ENCODE peak calls at places on chromosomes 5 and 9, in five cellular contexts. F is neural progenitor cell, J is DND-41, M is mammary epithelial cell, A is fibroblast of lung. O is an unnamed sample.
A peak's percentile ranks its signal among the peaks of the same experiment; 100 is the strongest.

GRCh38 chr5:118919016-118919415 is 69.3 kb downstream of the DTWD2 start:
- DNase-seq in F (no peak), J (no peak), M (no peak), A (peak; percentile 69), O (no peak)

GRCh38 chr9:100206899-100207298 is 107.9 kb downstream of the INVS start:
- DNase-seq in F (no peak), J (no peak), M (no peak), A (no peak), O (peak; percentile 67)

GRCh38 chr5:146962801-146963355 is 84.3 kb upstream of the PPP2R2B start:
- DNase-seq in F (no peak), J (no peak), M (peak; percentile 56), A (peak; percentile 71), O (peak; percentile 60)

GRCh38 chr5:98173334-98173733 is 600.1 kb upstream of the RGMB start:
- DNase-seq in F (no peak), J (no peak), M (peak; percentile 73), A (peak; percentile 48), O (peak; percentile 69)

GRCh38 chr5:158117467-158118165 is 258.7 kb upstream of the CLINT1 start:
- DNase-seq in F (no peak), J (no peak), M (no peak), A (no peak), O (no peak)

GRCh38 chr9:8361364-8361763 is 561.8 kb upstream of the DMAC1 start:
- DNase-seq in F (no peak), J (no peak), M (no peak), A (no peak), O (no peak)

GRCh38 chr5:39640552-39640951 is 215.8 kb upstream of the DAB2 start:
- DNase-seq in F (no peak), J (no peak), M (no peak), A (no peak), O (no peak)

GRCh38 chr9:91905958-91906585 is 44.0 kb downstream of the ROR2 start:
- DNase-seq in F (no peak), J (peak; percentile 69), M (no peak), A (no peak), O (no peak)

GRCh38 chr9:94164756-94165549 is 80.7 kb downstream of the PTPDC1 start:
- DNase-seq in F (no peak), J (peak; percentile 12), M (no peak), A (no peak), O (no peak)

GRCh38 chr9:22975921-22976320 is 529.3 kb downstream of the DMRTA1 start:
- DNase-seq in F (no peak), J (no peak), M (no peak), A (no peak), O (peak; percentile 4)

GRCh38 chr5:167710444-167711025 is 580.9 kb upstream of the WWC1 start:
- DNase-seq in F (no peak), J (no peak), M (peak; percentile 63), A (no peak), O (peak; percentile 72)

GRCh38 chr9:132878695-132879064 is at the start of gene SPACA9:
- DNase-seq in F (peak; percentile 79), J (peak; percentile 45), M (peak; percentile 15), A (peak; percentile 50), O (peak; percentile 17)

GRCh38 chr5:158599132-158599531 is 500.6 kb downstream of the EBF1 start:
- DNase-seq in F (no peak), J (no peak), M (no peak), A (peak; percentile 60), O (peak; percentile 67)

GRCh38 chr9:69471433-69471832 is 146.4 kb downstream of the ENTREP1 start:
- DNase-seq in F (no peak), J (no peak), M (peak; percentile 65), A (no peak), O (peak; percentile 58)

DNA sequence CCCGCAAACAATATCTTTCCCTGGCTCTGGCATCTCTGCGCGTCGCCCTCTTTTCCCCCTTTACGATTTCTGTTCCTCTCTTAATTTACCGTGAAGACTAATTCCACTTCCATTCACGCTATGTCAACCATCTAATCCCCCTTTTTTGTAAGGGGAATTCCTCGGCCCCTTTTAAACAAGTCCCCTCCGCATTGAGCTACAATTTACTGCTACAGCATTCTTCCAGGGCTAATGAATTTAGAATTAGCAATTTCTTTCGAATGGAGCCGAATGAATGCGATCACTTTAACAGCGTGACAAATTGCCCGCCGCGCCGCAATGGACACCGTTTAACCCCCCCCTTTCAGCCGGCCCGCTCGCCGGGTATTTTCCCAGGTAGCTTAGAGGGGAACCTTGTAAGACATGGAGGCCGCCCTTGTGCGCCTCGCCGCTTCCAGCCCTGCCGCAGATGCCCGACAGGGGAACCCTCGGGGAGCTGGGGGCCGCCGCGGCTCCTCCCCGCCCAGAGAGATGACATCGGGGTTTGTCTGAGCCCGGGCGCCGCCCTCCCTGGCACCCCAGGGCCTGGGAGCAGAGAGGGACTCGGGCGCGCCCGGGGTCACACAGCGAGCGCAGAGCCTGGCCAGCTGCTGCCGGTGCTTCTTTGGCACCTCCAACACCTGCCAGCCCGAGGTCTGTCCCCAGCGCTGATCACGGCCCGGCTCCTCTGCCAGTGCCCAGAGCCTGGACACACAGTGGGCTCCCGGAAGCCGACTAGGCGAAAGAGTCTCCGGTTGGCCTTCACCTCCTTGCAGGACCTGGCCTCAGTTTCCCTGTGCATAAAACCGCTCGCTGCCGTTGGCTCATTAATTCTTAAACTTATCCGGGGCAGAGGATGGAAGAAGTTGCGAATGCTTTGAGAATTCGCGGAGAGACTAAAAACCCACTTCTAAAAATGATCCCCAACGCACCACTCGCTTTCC is 1.3 kb downstream of the PRDM12 start:
- DNase-seq in F (peak; percentile 92), J (no peak), M (no peak), A (no peak), O (no peak)
- TF ChIP-seq EZH2 in F (peak; percentile 87), J (no peak), M (peak; percentile 93), A (peak; percentile 96), O (peak; percentile 100)

DNA sequence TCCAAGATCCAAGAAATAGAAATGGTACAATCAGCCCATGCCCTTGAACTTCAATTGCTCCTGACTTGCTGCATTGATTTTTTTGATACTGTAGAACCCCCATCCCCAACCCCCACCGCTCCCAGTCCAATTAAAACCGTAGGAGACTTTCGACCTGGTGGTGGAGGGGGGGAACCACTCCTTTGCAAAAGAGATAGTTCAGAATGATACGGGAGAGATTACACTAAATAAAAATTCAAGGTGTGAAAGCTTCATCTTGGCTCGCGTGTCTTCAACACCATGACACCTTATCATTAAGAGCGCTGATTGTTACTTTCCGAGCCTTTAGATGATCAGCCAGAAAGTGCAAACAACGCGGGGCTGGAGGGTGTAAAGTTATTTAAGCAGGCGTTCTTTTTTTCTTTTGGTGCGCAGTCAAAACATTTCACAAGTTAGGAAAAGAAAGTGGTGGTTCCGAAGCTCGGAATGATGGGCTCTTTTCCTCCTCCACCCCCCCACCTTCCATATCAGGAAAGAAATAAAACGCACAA is 1.3 kb upstream of the ZNF462 start:
- DNase-seq in F (no peak), J (no peak), M (no peak), A (no peak), O (no peak)
- TF ChIP-seq EZH2 in F (no peak), J (no peak), M (no peak), A (no peak), O (no peak)

GRCh38 chr9:137044502-137045177 is 1.3 kb downstream of the NPDC1 start:
- DNase-seq in F (no peak), J (no peak), M (no peak), A (no peak), O (no peak)

GRCh38 chr9:137044042-137044441 is 1.9 kb downstream of the NPDC1 start:
- DNase-seq in F (no peak), J (no peak), M (no peak), A (no peak), O (no peak)

GRCh38 chr9:137048655-137049543 is 2.9 kb upstream of the NPDC1 start:
- DNase-seq in F (no peak), J (no peak), M (no peak), A (no peak), O (no peak)

GRCh38 chr9:137045294-137046093 is 483 bp downstream of the NPDC1 start:
- DNase-seq in F (peak; percentile 76), J (no peak), M (no peak), A (peak; percentile 40), O (peak; percentile 34)

GRCh38 chr9:137046094-137046787 is at the start of gene NPDC1:
- DNase-seq in F (peak; percentile 95), J (peak; percentile 78), M (peak; percentile 73), A (peak; percentile 60), O (peak; percentile 41)
- TF ChIP-seq EZH2 in F (peak; percentile 62), J (peak; percentile 84), M (no peak), A (no peak), O (no peak)

DNA sequence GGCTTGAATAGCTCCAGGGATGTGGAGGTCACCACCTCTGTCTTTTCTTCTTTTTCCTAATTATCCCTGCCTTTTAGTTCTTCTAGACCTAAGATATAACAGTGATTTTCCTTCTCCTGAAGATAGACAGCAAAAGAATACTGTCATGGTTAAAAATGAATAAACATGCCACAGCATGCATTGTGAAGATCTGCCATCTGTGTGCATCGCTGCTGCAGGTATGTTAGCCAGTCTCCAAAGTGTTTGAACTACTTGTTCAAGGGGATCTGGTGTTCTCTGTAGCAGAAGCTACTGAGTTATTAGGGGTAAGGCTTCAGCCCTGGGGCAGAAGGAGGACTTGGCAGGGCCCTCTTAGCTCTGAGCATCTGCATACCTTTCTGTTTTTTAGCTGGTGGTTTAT is 25.0 kb downstream of the GALNT10 start:
- DNase-seq in F (no peak), J (no peak), M (peak; percentile 43), A (no peak), O (no peak)
- TF ChIP-seq EZH2 in F (no peak), J (no peak), M (no peak), A (no peak), O (no peak)

GRCh38 chr5:181203842-181204560 is 995 bp downstream of the TRIM7 start:
- DNase-seq in F (peak; percentile 54), J (no peak), M (peak; percentile 24), A (no peak), O (no peak)

GRCh38 chr5:181205402-181205734 is 372 bp upstream of the TRIM7 start:
- DNase-seq in F (no peak), J (no peak), M (no peak), A (no peak), O (no peak)

GRCh38 chr5:181204561-181205401 is at the start of gene TRIM7:
- DNase-seq in F (peak; percentile 64), J (no peak), M (peak; percentile 74), A (peak; percentile 34), O (no peak)

GRCh38 chr5:181207214-181207959 is 2.4 kb upstream of the TRIM7 start:
- DNase-seq in F (peak; percentile 73), J (peak; percentile 85), M (peak; percentile 91), A (peak; percentile 94), O (peak; percentile 89)

GRCh38 chr5:181205735-181206401 is 872 bp upstream of the TRIM7 start:
- DNase-seq in F (peak; percentile 66), J (no peak), M (no peak), A (peak; percentile 31), O (peak; percentile 23)
- TF ChIP-seq EZH2 in F (peak; percentile 72), J (peak; percentile 61), M (no peak), A (no peak), O (no peak)

DNA sequence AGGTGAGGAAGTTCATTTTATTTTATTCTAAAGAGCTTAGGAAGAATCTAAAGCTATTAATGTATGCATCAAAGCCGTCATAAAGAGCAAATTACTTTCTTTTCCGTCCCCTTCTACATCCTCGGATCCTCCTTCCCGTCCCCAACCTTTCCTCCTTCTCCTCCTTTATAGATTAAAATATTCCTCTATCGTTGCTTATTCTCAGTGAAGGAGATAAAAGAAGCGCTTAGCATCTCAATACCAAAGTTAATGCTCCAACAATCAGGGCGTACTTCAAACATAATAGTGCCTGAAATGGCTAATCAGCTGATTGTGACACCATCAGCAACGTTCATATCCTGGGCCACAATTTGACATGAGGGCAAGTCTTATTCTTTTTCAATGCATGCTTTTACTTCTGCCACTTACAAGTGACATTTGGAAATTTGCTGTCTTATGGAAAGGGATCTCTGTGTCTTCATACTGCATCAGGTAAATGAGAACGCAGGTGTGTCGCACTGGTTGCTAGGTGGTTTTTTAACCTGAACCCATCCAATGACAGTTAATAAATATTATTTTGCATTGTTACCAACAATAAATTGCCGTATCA is 975 bp downstream of the ADAMTS16 start:
- DNase-seq in F (peak; percentile 21), J (no peak), M (no peak), A (no peak), O (no peak)
- TF ChIP-seq EZH2 in F (no peak), J (no peak), M (peak; percentile 70), A (peak; percentile 8), O (no peak)